ENCODE peak calls at places on chromosomes 5 and 9, in seven cellular contexts. V, K, Z, B, J, X and H are unnamed samples.

GRCh38 chr5:77981820-77982219 is 205.7 kb upstream of the TBCA start:
- DNase-seq in K (no peak), V (no peak), Z (no peak), X (no peak), J (no peak), B (no peak), H (no peak)

GRCh38 chr5:138743506-138743905 is 9.7 kb upstream of the CTNNA1 start:
- DNase-seq in J (no peak), K (no peak), Z (no peak), V (peak; percentile 17), X (no peak), B (no peak), H (no peak)

GRCh38 chr5:113212244-113212920 is 222.4 kb downstream of the TSSK1B start:
- DNase-seq in V (peak; percentile 74), J (peak; percentile 64), K (peak; percentile 61), X (peak; percentile 67), Z (peak; percentile 75), B (no peak), H (no peak)

GRCh38 chr5:55994502-55994997 is at the start of gene IL6ST:
- DNase-seq in B (peak; percentile 47), V (peak; percentile 75), K (peak; percentile 93), J (peak; percentile 77), X (peak; percentile 77), Z (peak; percentile 96), H (no peak)

GRCh38 chr9:6219040-6219439 is 3.4 kb downstream of the IL33 start:
- DNase-seq in X (no peak), B (no peak), J (no peak), V (no peak), Z (no peak), K (no peak), H (no peak)

GRCh38 chr5:16809816-16810502 is 126.1 kb downstream of the MYO10 start:
- DNase-seq in V (peak; percentile 91), B (peak; percentile 49), X (peak; percentile 71), J (peak; percentile 11), K (peak; percentile 65), Z (peak; percentile 85), H (no peak)

GRCh38 chr5:83967417-83967816 is 246.8 kb upstream of the HAPLN1 start:
- DNase-seq in Z (peak; percentile 48), K (no peak), B (no peak), J (no peak), V (no peak), X (no peak), H (no peak)

GRCh38 chr5:145162641-145163040 is 672.5 kb downstream of the PRELID2 start:
- DNase-seq in K (no peak), J (no peak), V (no peak), B (no peak), Z (no peak), X (no peak), H (no peak)

GRCh38 chr9:36948051-36948450 is 86.0 kb downstream of the PAX5 start:
- DNase-seq in X (no peak), V (no peak), J (no peak), Z (no peak), K (no peak), B (no peak), H (no peak)

GRCh38 chr9:75812139-75812538 is 78.3 kb upstream of the PCSK5 start:
- DNase-seq in Z (peak; percentile 2), X (no peak), B (no peak), V (no peak), J (no peak), K (peak; percentile 32), H (no peak)

GRCh38 chr5:144289277-144289676 is 118.6 kb downstream of the KCTD16 start:
- DNase-seq in J (no peak), B (no peak), K (no peak), V (no peak), Z (no peak), X (no peak), H (no peak)

GRCh38 chr9:81671880-81672280 is 17.5 kb downstream of the TLE1 start:
- DNase-seq in B (peak; percentile 45), J (peak; percentile 93), V (peak; percentile 90), K (peak; percentile 49), Z (peak; percentile 32), X (no peak), H (peak; percentile 78)

GRCh38 chr9:91138760-91139159 is 223.0 kb downstream of the AUH start:
- DNase-seq in Z (peak; percentile 75), X (no peak), B (no peak), J (no peak), V (peak; percentile 71), K (no peak), H (no peak)

GRCh38 chr5:8458038-8458383 is 589.1 kb downstream of the MTRR start:
- DNase-seq in X (no peak), Z (no peak), V (peak; percentile 25), J (no peak), K (peak; percentile 50), B (no peak), H (peak; percentile 34)

GRCh38 chr5:52043543-52043942 is 660.3 kb downstream of the ISL1 start:
- DNase-seq in V (no peak), X (no peak), Z (no peak), K (no peak), J (no peak), B (no peak), H (no peak)

GRCh38 chr5:170809551-170809950 is 26.0 kb downstream of the GABRP start:
- DNase-seq in B (no peak), Z (peak; percentile 71), K (peak; percentile 83), J (no peak), X (peak; percentile 63), V (peak; percentile 56), H (no peak)

GRCh38 chr5:95620030-95620869 is at the start of gene GPR150:
- DNase-seq in Z (peak; percentile 59), K (peak; percentile 52), J (peak; percentile 13), V (peak; percentile 50), X (peak; percentile 14), B (no peak), H (peak; percentile 90)

GRCh38 chr5:134132372-134133212 is 18.1 kb downstream of the TCF7 start:
- DNase-seq in K (no peak), B (no peak), Z (no peak), X (no peak), J (no peak), V (no peak), H (peak; percentile 28)

DNA sequence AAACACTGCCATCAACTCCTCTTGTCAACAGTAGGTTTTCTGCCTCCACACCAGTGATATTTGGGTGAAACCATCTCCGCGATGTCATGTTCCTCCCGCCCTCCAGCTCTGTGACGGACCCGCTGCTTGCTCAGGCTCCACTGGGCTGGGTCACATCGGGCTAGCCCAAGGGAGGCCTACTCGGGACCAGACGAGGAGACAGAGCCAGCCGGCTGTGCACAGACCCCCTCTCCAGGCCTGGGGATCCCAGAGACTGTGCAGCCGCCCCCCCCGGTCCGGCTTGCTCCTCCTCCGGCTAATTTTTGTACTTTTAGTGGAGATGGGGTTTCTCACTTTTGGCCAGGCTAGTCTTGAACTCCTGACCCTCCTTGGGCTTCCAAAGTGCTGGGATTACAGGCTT is 202.4 kb upstream of the PRDM9 start:
- DNase-seq in K (no peak), X (no peak), B (no peak), J (no peak), Z (no peak), V (no peak), H (peak; percentile 34)
- H3K4me3 ChIP-seq in K (no peak overlapping the region), X (no peak overlapping the region), B (no peak overlapping the region), J (no peak overlapping the region), Z (no peak overlapping the region), V (no peak overlapping the region), H (no peak overlapping the region)

GRCh38 chr5:88880196-88880595 is 2.8 kb downstream of the MEF2C start:
- DNase-seq in X (no peak), Z (no peak), J (no peak), K (peak; percentile 26), B (no peak), V (no peak), H (no peak)

GRCh38 chr5:88883059-88883565 is at the start of gene MEF2C:
- DNase-seq in K (peak; percentile 92), V (peak; percentile 87), Z (peak; percentile 91), J (peak; percentile 90), X (peak; percentile 83), B (peak; percentile 48), H (peak; percentile 91)

GRCh38 chr5:88882321-88883038 is 504 bp downstream of the MEF2C start:
- DNase-seq in X (peak; percentile 22), K (peak; percentile 44), V (no peak), J (no peak), B (no peak), Z (peak; percentile 30), H (no peak)

GRCh38 chr5:88879724-88880123 is 3.3 kb downstream of the MEF2C start:
- DNase-seq in B (no peak), Z (no peak), J (no peak), K (peak; percentile 47), V (no peak), X (peak; percentile 28), H (no peak)

GRCh38 chr5:88881566-88881965 is 1.4 kb downstream of the MEF2C start:
- DNase-seq in J (peak; percentile 46), K (peak; percentile 58), Z (peak; percentile 33), B (no peak), X (no peak), V (no peak), H (no peak)
- H3K4me3 ChIP-seq in J (peak overlapping the region; percentile 54), K (peak overlapping the region; percentile 69), Z (no peak overlapping the region), B (peak overlapping the region; percentile 53), X (peak overlapping the region; percentile 72), V (peak overlapping the region; percentile 82), H (peak overlapping the region; percentile 70)

DNA sequence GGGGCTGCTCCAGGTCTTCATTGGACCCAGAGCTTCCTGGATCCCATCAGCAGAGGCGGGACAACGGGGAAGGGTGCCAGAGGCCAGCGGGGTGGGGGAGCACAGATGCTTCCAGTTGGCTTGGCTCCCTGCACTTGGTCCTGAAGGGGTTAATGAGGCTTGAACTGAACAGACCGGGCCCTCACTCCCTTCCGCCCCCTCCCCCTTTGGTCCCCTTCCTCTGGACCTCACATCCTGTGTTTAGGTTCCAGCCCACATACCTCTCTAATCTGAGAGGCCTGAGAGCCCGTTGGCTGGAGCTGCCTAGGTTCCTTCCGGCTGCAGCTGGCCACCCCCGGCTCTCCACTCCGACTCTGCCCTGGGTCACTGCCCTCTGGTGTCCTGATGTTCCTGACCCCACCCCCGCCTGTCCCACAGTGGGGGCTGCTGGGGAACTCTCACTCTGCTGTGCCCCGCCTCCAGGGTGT is 32.3 kb downstream of the PTPA start:
- DNase-seq in B (no peak), X (peak; percentile 77), J (peak; percentile 94), Z (peak; percentile 94), K (peak; percentile 69), V (peak; percentile 91), H (peak; percentile 78)
- H3K4me3 ChIP-seq in B (no peak overlapping the region), X (no peak overlapping the region), J (peak overlapping the region; percentile 18), Z (no peak overlapping the region), K (peak overlapping the region; percentile 46), V (no peak overlapping the region), H (no peak overlapping the region)

GRCh38 chr9:20620658-20621552 is 1.4 kb downstream of the MLLT3 start:
- DNase-seq in B (no peak), K (peak; percentile 52), J (peak; percentile 31), Z (peak; percentile 70), V (peak; percentile 45), X (peak; percentile 22), H (peak; percentile 82)

GRCh38 chr9:20619492-20619860 is 2.8 kb downstream of the MLLT3 start:
- DNase-seq in J (no peak), B (no peak), V (no peak), Z (no peak), K (no peak), X (no peak), H (no peak)

GRCh38 chr9:20616808-20617207 is 5.5 kb downstream of the MLLT3 start:
- DNase-seq in K (no peak), Z (no peak), X (no peak), V (no peak), B (no peak), J (no peak), H (no peak)

GRCh38 chr9:20621553-20622329 is 558 bp downstream of the MLLT3 start:
- DNase-seq in V (peak; percentile 78), X (peak; percentile 59), Z (peak; percentile 82), J (peak; percentile 84), K (peak; percentile 71), B (peak; percentile 67), H (peak; percentile 86)

GRCh38 chr9:20618361-20618799 is 3.9 kb downstream of the MLLT3 start:
- DNase-seq in B (no peak), X (peak; percentile 72), K (peak; percentile 95), Z (peak; percentile 38), J (peak; percentile 67), V (peak; percentile 48), H (no peak)
- H3K4me3 ChIP-seq in B (no peak overlapping the region), X (no peak overlapping the region), K (no peak overlapping the region), Z (no peak overlapping the region), J (no peak overlapping the region), V (no peak overlapping the region), H (no peak overlapping the region)